ENCODE peak calls at places on chromosomes 1 and 21, in seven cellular contexts. N is A549, A is stomach, T is adrenal gland, D is prostate gland, Z is heart left ventricle, C is transverse colon. S is an unnamed sample.

GRCh38 chr1:10734900-10735602 is 61.4 kb downstream of the CASZ1 start:
- DNase-seq in A (no peak), C (no peak), D (no peak), T (no peak), N (no peak), Z (peak; percentile 78), S (no peak)

GRCh38 chr1:174005032-174005431 is 17.1 kb downstream of the RC3H1 start:
- DNase-seq in N (no peak), T (no peak), C (no peak), D (no peak), Z (no peak), A (no peak), S (no peak)

GRCh38 chr1:111561328-111561727 is 57.9 kb upstream of the ADORA3 start:
- DNase-seq in A (peak; percentile 35), D (no peak), Z (no peak), T (no peak), N (no peak), C (no peak), S (no peak)

GRCh38 chr1:186648606-186649005 is 31.6 kb downstream of the PTGS2 start:
- DNase-seq in D (no peak), Z (no peak), T (no peak), N (no peak), C (no peak), A (no peak), S (no peak)

GRCh38 chr1:180918519-180918918 is 5.8 kb downstream of the KIAA1614 start:
- DNase-seq in A (no peak), D (no peak), T (no peak), C (no peak), N (no peak), Z (peak; percentile 47), S (no peak)

GRCh38 chr21:27359141-27359540 is 392.3 kb upstream of the ADAMTS5 start:
- DNase-seq in N (no peak), C (no peak), A (no peak), T (no peak), D (no peak), Z (no peak), S (no peak)

GRCh38 chr1:201377611-201378092 is at the start of gene TNNT2:
- DNase-seq in C (no peak), T (no peak), A (no peak), Z (peak; percentile 81), D (no peak), N (no peak), S (no peak)

GRCh38 chr1:205704891-205705290 is 24.6 kb upstream of the SLC45A3 start:
- DNase-seq in T (no peak), C (no peak), Z (no peak), D (no peak), N (no peak), A (no peak), S (no peak)

GRCh38 chr1:214514032-214514818 is 37.2 kb downstream of the PTPN14 start:
- DNase-seq in D (no peak), C (no peak), A (no peak), T (no peak), N (no peak), Z (no peak), S (no peak)

GRCh38 chr1:228842094-228842775 is 107.0 kb downstream of the RHOU start:
- DNase-seq in D (no peak), A (no peak), C (no peak), T (peak; percentile 87), Z (no peak), N (peak; percentile 74), S (peak; percentile 62)

GRCh38 chr1:191022856-191023255 is 545.2 kb upstream of the BRINP3 start:
- DNase-seq in A (no peak), D (no peak), N (no peak), T (no peak), Z (no peak), C (no peak), S (no peak)

GRCh38 chr1:154427173-154428139 is 22.3 kb downstream of the IL6R start:
- DNase-seq in C (peak; percentile 84), D (peak; percentile 71), N (no peak), T (peak; percentile 69), Z (no peak), A (peak; percentile 69), S (peak; percentile 52)

GRCh38 chr21:37008705-37009104 is 2.2 kb downstream of the RIPPLY3 start:
- DNase-seq in C (no peak), T (no peak), A (no peak), N (no peak), D (no peak), Z (no peak), S (peak; percentile 7)

GRCh38 chr21:37005548-37006242 is 807 bp upstream of the RIPPLY3 start:
- DNase-seq in Z (no peak), T (no peak), D (no peak), C (no peak), A (no peak), N (no peak), S (no peak)

GRCh38 chr21:37006243-37006520 is 320 bp upstream of the RIPPLY3 start:
- DNase-seq in N (no peak), C (no peak), A (no peak), Z (no peak), T (no peak), D (no peak), S (no peak)

GRCh38 chr21:37006521-37007291 is at the start of gene RIPPLY3:
- DNase-seq in D (no peak), A (no peak), C (no peak), N (no peak), T (no peak), Z (no peak), S (no peak)

GRCh38 chr21:37009740-37010341 is 3.3 kb downstream of the RIPPLY3 start:
- DNase-seq in C (peak; percentile 89), T (peak; percentile 86), Z (peak; percentile 92), A (peak; percentile 89), N (peak; percentile 77), D (peak; percentile 76), S (peak; percentile 89)
- TF ChIP-seq POLR2A in C (no peak), T (no peak), Z (no peak), A (no peak), N (no peak), D (no peak), S (peak; percentile 65)

GRCh38 chr1:161159087-161159914 is at the start of gene USP21:
- DNase-seq in D (peak; percentile 91), Z (peak; percentile 96), N (peak; percentile 98), T (peak; percentile 92), C (peak; percentile 94), A (peak; percentile 94), S (peak; percentile 93)
- TF ChIP-seq POLR2A in D (peak; percentile 63), Z (peak; percentile 82), N (peak; percentile 64), T (no peak), C (peak; percentile 73), A (peak; percentile 21), S (peak; percentile 77)

DNA sequence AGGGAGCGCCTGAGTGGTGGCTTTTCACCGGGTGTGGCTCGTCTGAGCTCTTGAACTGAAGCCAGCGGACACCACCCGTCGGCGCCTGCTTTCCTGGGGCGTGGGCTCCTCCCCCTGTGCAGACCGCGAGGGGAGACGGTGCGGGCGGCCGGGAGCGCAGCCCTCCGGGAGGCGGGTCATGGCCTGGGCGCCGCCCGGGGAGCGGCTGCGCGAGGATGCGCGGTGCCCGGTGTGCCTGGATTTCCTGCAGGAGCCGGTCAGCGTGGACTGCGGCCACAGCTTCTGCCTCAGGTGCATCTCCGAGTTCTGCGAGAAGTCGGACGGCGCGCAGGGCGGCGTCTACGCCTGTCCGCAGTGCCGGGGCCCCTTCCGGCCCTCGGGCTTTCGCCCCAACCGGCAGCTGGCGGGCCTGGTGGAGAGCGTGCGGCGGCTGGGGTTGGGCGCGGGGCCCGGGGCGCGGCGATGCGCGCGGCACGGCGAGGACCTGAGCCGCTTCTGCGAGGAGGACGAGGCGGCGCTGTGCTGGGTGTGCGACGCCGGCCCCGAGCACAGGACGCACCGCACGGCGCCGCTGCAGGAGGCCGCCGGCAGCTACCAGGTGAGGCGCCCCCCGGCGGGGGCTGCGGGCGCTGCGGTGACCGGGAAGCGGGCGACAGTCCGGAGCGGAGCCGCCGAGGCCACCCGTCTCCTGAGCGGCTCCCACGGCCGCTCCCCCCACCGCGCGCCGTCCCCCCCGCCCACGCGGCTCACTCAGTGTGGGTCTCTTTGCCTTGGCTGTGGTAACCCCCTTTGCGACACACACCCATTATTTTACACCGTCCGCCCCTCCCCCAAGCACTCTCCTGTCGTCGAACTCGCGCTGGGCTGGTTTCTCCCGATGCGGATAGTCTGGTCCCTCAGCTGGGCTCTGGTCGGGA is at the start of gene TRIM58:
- DNase-seq in A (peak; percentile 69), Z (no peak), C (peak; percentile 87), T (peak; percentile 23), D (no peak), N (no peak), S (no peak)
- TF ChIP-seq POLR2A in A (no peak), Z (peak; percentile 44), C (no peak), T (no peak), D (no peak), N (no peak), S (peak; percentile 19)

GRCh38 chr1:23657659-23658275 is 33.8 kb upstream of the RPL11 start:
- DNase-seq in Z (no peak), N (peak; percentile 60), A (peak; percentile 54), C (peak; percentile 49), T (no peak), D (no peak), S (peak; percentile 53)

GRCh38 chr1:23660671-23661070 is 30.9 kb upstream of the RPL11 start:
- DNase-seq in C (no peak), Z (no peak), N (no peak), T (no peak), A (no peak), D (no peak), S (no peak)

GRCh38 chr1:23667411-23667810 is 24.2 kb upstream of the RPL11 start:
- DNase-seq in N (no peak), Z (no peak), C (no peak), D (no peak), T (no peak), A (no peak), S (no peak)

GRCh38 chr1:23664837-23665795 is 26.5 kb upstream of the RPL11 start:
- DNase-seq in D (no peak), T (no peak), C (no peak), A (no peak), N (no peak), Z (no peak), S (no peak)

DNA sequence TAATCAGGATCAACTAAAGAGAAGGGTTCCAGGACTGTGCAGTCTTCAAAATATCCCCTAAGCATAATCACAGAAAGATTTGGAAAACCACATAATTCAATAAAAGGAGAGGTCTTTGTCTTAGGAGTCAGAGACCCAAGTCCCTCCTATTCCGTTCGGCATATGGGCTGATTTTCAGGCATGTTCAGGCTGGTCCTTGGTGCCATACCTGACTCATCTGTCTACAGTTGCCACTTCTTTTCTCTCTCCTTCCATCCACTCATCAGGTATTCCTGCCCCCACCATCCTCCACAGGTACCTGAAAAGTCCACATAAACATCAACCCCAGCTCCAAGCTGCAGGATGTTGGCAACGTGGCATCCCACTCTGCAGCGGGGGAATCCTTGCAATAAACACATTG is 29.7 kb upstream of the RPL11 start:
- DNase-seq in D (no peak), A (no peak), C (no peak), N (no peak), T (no peak), Z (no peak), S (no peak)
- TF ChIP-seq POLR2A in D (no peak), A (no peak), C (no peak), N (no peak), T (no peak), Z (no peak), S (no peak)

DNA sequence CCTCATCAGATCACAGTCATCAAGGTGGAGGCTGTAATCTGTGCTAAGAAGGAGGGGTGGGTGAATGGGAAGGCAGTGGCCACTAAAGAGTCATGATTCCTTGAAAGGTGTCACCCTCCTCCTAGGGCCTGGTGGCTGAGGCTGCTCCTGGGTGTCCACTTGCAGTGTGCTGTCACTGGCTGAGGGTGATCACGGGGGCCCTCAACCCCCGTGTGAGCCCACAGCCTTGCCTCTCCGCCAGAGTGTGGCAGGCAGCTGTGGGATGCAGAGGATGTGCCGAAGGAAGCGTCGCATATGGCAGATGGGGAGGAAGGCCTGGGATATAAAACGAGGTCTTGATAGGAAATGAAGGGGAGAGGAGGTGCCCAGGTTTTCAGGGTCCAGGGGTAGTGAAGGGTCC is 476.5 kb downstream of the PTPRU start:
- DNase-seq in T (no peak), A (no peak), N (no peak), C (no peak), D (no peak), Z (no peak), S (no peak)
- TF ChIP-seq POLR2A in T (no peak), A (no peak), N (no peak), C (no peak), D (no peak), Z (no peak), S (no peak)

S was measured in body of pancreas.